ENCODE peak calls at places on chromosomes 13 and 19, in seven cellular contexts. One of them, this sample, is unnamed.

GRCh38 chr19:40862785-40863184 is 12.5 kb upstream of the CYP2A6 start:
- DNase-seq in CD4-positive, alpha-beta memory T cell: no peak
- DNase-seq in fibroblast of villous mesenchyme: peak
- DNase-seq in fibroblast of lung: peak
- DNase-seq in GM23338: no peak
- DNase-seq in right lobe of liver: no peak
- DNase-seq in thoracic aorta: no peak
- DNase-seq in this sample: no peak

GRCh38 chr13:23671902-23672301 is 101.7 kb downstream of the TNFRSF19 start:
- DNase-seq in CD4-positive, alpha-beta memory T cell: no peak
- DNase-seq in fibroblast of villous mesenchyme: peak
- DNase-seq in fibroblast of lung: peak
- DNase-seq in GM23338: no peak
- DNase-seq in right lobe of liver: no peak
- DNase-seq in thoracic aorta: no peak
- DNase-seq in this sample: no peak

GRCh38 chr19:11264452-11265176 is 2.3 kb upstream of the DOCK6 start:
- DNase-seq in CD4-positive, alpha-beta memory T cell: no peak
- DNase-seq in fibroblast of villous mesenchyme: no peak
- DNase-seq in fibroblast of lung: no peak
- DNase-seq in GM23338: peak
- DNase-seq in right lobe of liver: peak
- DNase-seq in thoracic aorta: no peak
- DNase-seq in this sample: no peak

GRCh38 chr19:40221858-40222619 is 3.9 kb upstream of the TTC9B start:
- DNase-seq in CD4-positive, alpha-beta memory T cell: peak
- DNase-seq in fibroblast of villous mesenchyme: peak
- DNase-seq in fibroblast of lung: peak
- DNase-seq in GM23338: peak
- DNase-seq in right lobe of liver: peak
- DNase-seq in thoracic aorta: peak
- DNase-seq in this sample: peak

GRCh38 chr19:57280913-57281425 is 684 bp downstream of the ZNF460 start:
- DNase-seq in CD4-positive, alpha-beta memory T cell: peak
- DNase-seq in fibroblast of villous mesenchyme: peak
- DNase-seq in fibroblast of lung: peak
- DNase-seq in GM23338: no peak
- DNase-seq in right lobe of liver: no peak
- DNase-seq in thoracic aorta: no peak
- DNase-seq in this sample: peak

GRCh38 chr19:51644636-51645271 is 1.9 kb downstream of the SIGLEC14 start:
- DNase-seq in CD4-positive, alpha-beta memory T cell: no peak
- DNase-seq in fibroblast of villous mesenchyme: no peak
- DNase-seq in fibroblast of lung: no peak
- DNase-seq in GM23338: peak
- DNase-seq in right lobe of liver: no peak
- DNase-seq in thoracic aorta: no peak
- DNase-seq in this sample: no peak

GRCh38 chr19:46787331-46788100 is 878 bp downstream of the SLC1A5 start:
- DNase-seq in CD4-positive, alpha-beta memory T cell: peak
- DNase-seq in fibroblast of villous mesenchyme: peak
- DNase-seq in fibroblast of lung: peak
- DNase-seq in GM23338: peak
- DNase-seq in right lobe of liver: peak
- DNase-seq in thoracic aorta: no peak
- DNase-seq in this sample: no peak

GRCh38 chr19:7856679-7857663 is 17.2 kb downstream of the PRR36 start:
- DNase-seq in CD4-positive, alpha-beta memory T cell: no peak
- DNase-seq in fibroblast of villous mesenchyme: no peak
- DNase-seq in fibroblast of lung: no peak
- DNase-seq in GM23338: peak
- DNase-seq in right lobe of liver: no peak
- DNase-seq in thoracic aorta: no peak
- DNase-seq in this sample: no peak

GRCh38 chr13:32033744-32034143 is 2.2 kb downstream of the FRY start:
- DNase-seq in CD4-positive, alpha-beta memory T cell: no peak
- DNase-seq in fibroblast of villous mesenchyme: peak
- DNase-seq in fibroblast of lung: no peak
- DNase-seq in GM23338: no peak
- DNase-seq in right lobe of liver: no peak
- DNase-seq in thoracic aorta: no peak
- DNase-seq in this sample: no peak

GRCh38 chr19:45250832-45251451 is at the start of gene MARK4:
- DNase-seq in CD4-positive, alpha-beta memory T cell: peak
- DNase-seq in fibroblast of villous mesenchyme: peak
- DNase-seq in fibroblast of lung: peak
- DNase-seq in GM23338: peak
- DNase-seq in right lobe of liver: peak
- DNase-seq in thoracic aorta: no peak
- DNase-seq in this sample: peak

GRCh38 chr19:43726736-43727592 is 11.1 kb downstream of the IRGC start:
- DNase-seq in CD4-positive, alpha-beta memory T cell: no peak
- DNase-seq in fibroblast of villous mesenchyme: no peak
- DNase-seq in fibroblast of lung: no peak
- DNase-seq in GM23338: no peak
- DNase-seq in right lobe of liver: no peak
- DNase-seq in thoracic aorta: no peak
- DNase-seq in this sample: no peak

GRCh38 chr19:51689751-51690358 is 3.3 kb upstream of the SPACA6 start:
- DNase-seq in CD4-positive, alpha-beta memory T cell: no peak
- DNase-seq in fibroblast of villous mesenchyme: peak
- DNase-seq in fibroblast of lung: peak
- DNase-seq in GM23338: peak
- DNase-seq in right lobe of liver: peak
- DNase-seq in thoracic aorta: no peak
- DNase-seq in this sample: no peak

GRCh38 chr13:40306817-40307216 is 359.6 kb downstream of the FOXO1 start:
- DNase-seq in CD4-positive, alpha-beta memory T cell: no peak
- DNase-seq in fibroblast of villous mesenchyme: no peak
- DNase-seq in fibroblast of lung: no peak
- DNase-seq in GM23338: no peak
- DNase-seq in right lobe of liver: no peak
- DNase-seq in thoracic aorta: no peak
- DNase-seq in this sample: no peak

GRCh38 chr19:50922316-50922853 is 11.2 kb upstream of the KLK4 start:
- DNase-seq in CD4-positive, alpha-beta memory T cell: peak
- DNase-seq in fibroblast of villous mesenchyme: peak
- DNase-seq in fibroblast of lung: peak
- DNase-seq in GM23338: peak
- DNase-seq in right lobe of liver: peak
- DNase-seq in thoracic aorta: no peak
- DNase-seq in this sample: peak

GRCh38 chr13:46160474-46161066 is 21.4 kb downstream of the LCP1 start:
- DNase-seq in CD4-positive, alpha-beta memory T cell: peak
- DNase-seq in fibroblast of villous mesenchyme: peak
- DNase-seq in fibroblast of lung: peak
- DNase-seq in GM23338: peak
- DNase-seq in right lobe of liver: no peak
- DNase-seq in thoracic aorta: no peak
- DNase-seq in this sample: no peak

GRCh38 chr13:39105110-39105509 is 66.9 kb downstream of the NHLRC3 start:
- DNase-seq in CD4-positive, alpha-beta memory T cell: no peak
- DNase-seq in fibroblast of villous mesenchyme: peak
- DNase-seq in fibroblast of lung: peak
- DNase-seq in GM23338: no peak
- DNase-seq in right lobe of liver: no peak
- DNase-seq in thoracic aorta: no peak
- DNase-seq in this sample: no peak

GRCh38 chr19:30046522-30046921 is 104.5 kb downstream of the URI1 start:
- DNase-seq in CD4-positive, alpha-beta memory T cell: no peak
- DNase-seq in fibroblast of villous mesenchyme: no peak
- DNase-seq in fibroblast of lung: no peak
- DNase-seq in GM23338: peak
- DNase-seq in right lobe of liver: no peak
- DNase-seq in thoracic aorta: no peak
- DNase-seq in this sample: no peak

GRCh38 chr19:1402411-1403070 is 1.2 kb upstream of the GAMT start:
- DNase-seq in CD4-positive, alpha-beta memory T cell: no peak
- DNase-seq in fibroblast of villous mesenchyme: no peak
- DNase-seq in fibroblast of lung: no peak
- DNase-seq in GM23338: no peak
- DNase-seq in right lobe of liver: no peak
- DNase-seq in thoracic aorta: no peak
- DNase-seq in this sample: no peak
- H3K4me3 ChIP-seq in CD4-positive, alpha-beta memory T cell: no peak
- H3K4me3 ChIP-seq in fibroblast of villous mesenchyme: no peak
- H3K4me3 ChIP-seq in fibroblast of lung: no peak
- H3K4me3 ChIP-seq in GM23338: no peak
- H3K4me3 ChIP-seq in right lobe of liver: no peak
- H3K4me3 ChIP-seq in thoracic aorta: no peak
- H3K4me3 ChIP-seq in this sample: no peak

GRCh38 chr13:20141238-20142018 is 19.4 kb downstream of the GJA3 start:
- DNase-seq in CD4-positive, alpha-beta memory T cell: no peak
- DNase-seq in fibroblast of villous mesenchyme: no peak
- DNase-seq in fibroblast of lung: no peak
- DNase-seq in GM23338: no peak
- DNase-seq in right lobe of liver: no peak
- DNase-seq in thoracic aorta: no peak
- DNase-seq in this sample: no peak

GRCh38 chr13:20137875-20138274 is 23.0 kb downstream of the GJA3 start:
- DNase-seq in CD4-positive, alpha-beta memory T cell: no peak
- DNase-seq in fibroblast of villous mesenchyme: no peak
- DNase-seq in fibroblast of lung: no peak
- DNase-seq in GM23338: no peak
- DNase-seq in right lobe of liver: no peak
- DNase-seq in thoracic aorta: no peak
- DNase-seq in this sample: no peak

GRCh38 chr13:20140487-20140886 is 20.4 kb downstream of the GJA3 start:
- DNase-seq in CD4-positive, alpha-beta memory T cell: no peak
- DNase-seq in fibroblast of villous mesenchyme: no peak
- DNase-seq in fibroblast of lung: no peak
- DNase-seq in GM23338: no peak
- DNase-seq in right lobe of liver: no peak
- DNase-seq in thoracic aorta: no peak
- DNase-seq in this sample: no peak

GRCh38 chr13:20134732-20135131 is 26.1 kb downstream of the GJA3 start:
- DNase-seq in CD4-positive, alpha-beta memory T cell: no peak
- DNase-seq in fibroblast of villous mesenchyme: no peak
- DNase-seq in fibroblast of lung: no peak
- DNase-seq in GM23338: no peak
- DNase-seq in right lobe of liver: no peak
- DNase-seq in thoracic aorta: no peak
- DNase-seq in this sample: no peak

GRCh38 chr13:20136781-20137703 is 23.8 kb downstream of the GJA3 start:
- DNase-seq in CD4-positive, alpha-beta memory T cell: no peak
- DNase-seq in fibroblast of villous mesenchyme: no peak
- DNase-seq in fibroblast of lung: peak
- DNase-seq in GM23338: peak
- DNase-seq in right lobe of liver: peak
- DNase-seq in thoracic aorta: no peak
- DNase-seq in this sample: no peak
- H3K4me3 ChIP-seq in CD4-positive, alpha-beta memory T cell: no peak
- H3K4me3 ChIP-seq in fibroblast of villous mesenchyme: no peak
- H3K4me3 ChIP-seq in fibroblast of lung: no peak
- H3K4me3 ChIP-seq in GM23338: peak
- H3K4me3 ChIP-seq in right lobe of liver: no peak
- H3K4me3 ChIP-seq in thoracic aorta: peak
- H3K4me3 ChIP-seq in this sample: no peak

GRCh38 chr13:37942929-37943328 is 73.4 kb upstream of the TRPC4 start:
- DNase-seq in CD4-positive, alpha-beta memory T cell: no peak
- DNase-seq in fibroblast of villous mesenchyme: no peak
- DNase-seq in fibroblast of lung: no peak
- DNase-seq in GM23338: no peak
- DNase-seq in right lobe of liver: no peak
- DNase-seq in thoracic aorta: no peak
- DNase-seq in this sample: no peak

GRCh38 chr13:37945651-37946575 is 76.3 kb upstream of the TRPC4 start:
- DNase-seq in CD4-positive, alpha-beta memory T cell: no peak
- DNase-seq in fibroblast of villous mesenchyme: no peak
- DNase-seq in fibroblast of lung: no peak
- DNase-seq in GM23338: no peak
- DNase-seq in right lobe of liver: no peak
- DNase-seq in thoracic aorta: no peak
- DNase-seq in this sample: no peak

GRCh38 chr13:37944476-37945442 is 75.2 kb upstream of the TRPC4 start:
- DNase-seq in CD4-positive, alpha-beta memory T cell: no peak
- DNase-seq in fibroblast of villous mesenchyme: peak
- DNase-seq in fibroblast of lung: peak
- DNase-seq in GM23338: peak
- DNase-seq in right lobe of liver: no peak
- DNase-seq in thoracic aorta: no peak
- DNase-seq in this sample: no peak

DNA sequence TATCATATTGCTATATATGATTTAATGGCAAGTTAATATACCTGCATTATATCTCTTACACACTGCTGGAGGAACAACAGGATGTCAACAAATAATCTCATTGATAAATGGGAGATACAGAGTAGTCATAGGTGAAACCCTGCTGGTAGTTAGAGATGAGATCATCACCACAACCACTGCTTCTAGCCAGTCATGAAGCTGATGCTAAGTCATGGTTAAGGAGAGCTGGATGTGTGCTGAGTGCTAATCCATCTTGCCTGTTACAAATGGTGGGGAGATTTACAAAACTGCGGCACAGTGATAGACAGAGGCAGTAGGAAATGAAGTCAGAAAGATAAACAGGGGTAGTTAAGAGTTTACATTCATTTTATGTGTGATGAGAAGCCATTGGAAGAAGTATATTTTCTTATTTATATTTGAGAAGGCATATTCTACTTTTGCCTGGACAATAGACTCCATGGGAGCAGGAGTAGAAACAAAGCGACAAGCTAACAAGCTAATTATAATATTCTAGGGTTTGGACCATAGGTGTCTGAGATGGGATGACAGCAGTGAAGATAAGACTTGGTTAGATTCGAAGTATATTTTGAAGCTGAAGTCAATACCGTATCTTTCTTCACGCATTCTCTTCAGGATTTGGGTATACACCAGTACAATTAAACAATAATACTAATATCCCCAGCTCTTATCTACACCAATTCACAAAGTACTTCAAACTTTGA is 78.0 kb upstream of the TRPC4 start:
- DNase-seq in CD4-positive, alpha-beta memory T cell: no peak
- DNase-seq in fibroblast of villous mesenchyme: no peak
- DNase-seq in fibroblast of lung: no peak
- DNase-seq in GM23338: no peak
- DNase-seq in right lobe of liver: no peak
- DNase-seq in thoracic aorta: no peak
- DNase-seq in this sample: no peak
- H3K4me3 ChIP-seq in CD4-positive, alpha-beta memory T cell: no peak
- H3K4me3 ChIP-seq in fibroblast of villous mesenchyme: no peak
- H3K4me3 ChIP-seq in fibroblast of lung: no peak
- H3K4me3 ChIP-seq in GM23338: no peak
- H3K4me3 ChIP-seq in right lobe of liver: no peak
- H3K4me3 ChIP-seq in thoracic aorta: no peak
- H3K4me3 ChIP-seq in this sample: no peak

DNA sequence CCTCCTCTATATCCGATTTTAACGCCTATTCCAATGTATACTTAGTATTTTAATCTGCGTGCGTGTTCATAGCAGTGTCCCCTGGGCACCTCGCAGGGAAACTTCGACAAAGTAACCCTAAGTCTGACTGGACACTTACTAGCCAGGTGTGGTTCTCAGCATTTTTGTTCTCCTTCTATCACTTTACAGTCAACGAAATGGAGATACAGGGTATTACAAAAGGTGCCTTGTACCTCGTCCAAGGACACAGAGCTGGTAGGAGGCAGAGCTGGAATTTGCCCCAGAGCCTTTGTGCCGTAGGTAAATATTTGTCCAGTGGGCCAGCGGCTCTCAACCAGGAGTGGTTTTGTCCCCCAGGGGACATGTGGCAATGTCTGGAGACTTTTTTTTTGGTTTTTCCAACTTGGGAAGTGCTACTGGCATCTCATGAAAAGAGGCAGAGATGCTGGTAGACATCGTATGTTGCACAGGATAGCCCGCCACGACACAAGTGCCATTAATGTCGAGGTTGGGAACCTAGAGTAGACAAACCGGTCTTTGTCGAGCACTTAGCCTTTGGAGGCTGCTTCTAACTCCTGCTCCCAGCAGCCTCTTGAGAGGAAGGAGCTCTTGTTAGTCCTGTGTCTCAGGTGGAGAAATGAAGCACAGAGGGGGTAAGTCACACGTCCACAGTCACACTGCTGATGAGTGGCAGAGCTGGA is 1.1 kb downstream of the ZNF444 start:
- DNase-seq in CD4-positive, alpha-beta memory T cell: no peak
- DNase-seq in fibroblast of villous mesenchyme: no peak
- DNase-seq in fibroblast of lung: no peak
- DNase-seq in GM23338: no peak
- DNase-seq in right lobe of liver: peak
- DNase-seq in thoracic aorta: no peak
- DNase-seq in this sample: no peak
- H3K4me3 ChIP-seq in CD4-positive, alpha-beta memory T cell: peak
- H3K4me3 ChIP-seq in fibroblast of villous mesenchyme: peak
- H3K4me3 ChIP-seq in fibroblast of lung: peak
- H3K4me3 ChIP-seq in GM23338: peak
- H3K4me3 ChIP-seq in right lobe of liver: peak
- H3K4me3 ChIP-seq in thoracic aorta: peak
- H3K4me3 ChIP-seq in this sample: peak